ENCODE peak calls at places on chromosomes 3 and 15, in four cellular contexts. One of them, this sample, is unnamed.

GRCh38 chr15:62250176-62250575 is 85.1 kb upstream of the C2CD4B start:
- DNase-seq in uterus: no peak
- DNase-seq in astrocyte: no peak
- DNase-seq in pancreas: no peak
- DNase-seq in this sample: no peak

GRCh38 chr3:12193485-12194165 is 34.9 kb upstream of the TIMP4 start:
- DNase-seq in uterus: peak; percentile 61
- DNase-seq in pancreas: no peak
- DNase-seq in astrocyte: peak; percentile 99
- DNase-seq in this sample: peak; percentile 94

GRCh38 chr3:79086514-79086913 is 681.3 kb downstream of the ROBO1 start:
- DNase-seq in uterus: no peak
- DNase-seq in astrocyte: peak; percentile 25
- DNase-seq in pancreas: peak; percentile 38
- DNase-seq in this sample: peak; percentile 70

GRCh38 chr15:81297147-81297572 is 26.8 kb downstream of the STARD5 start:
- DNase-seq in astrocyte: peak; percentile 59
- DNase-seq in pancreas: no peak
- DNase-seq in uterus: no peak
- DNase-seq in this sample: peak; percentile 96

GRCh38 chr3:58604031-58604430 is 26.8 kb upstream of the FAM107A start:
- DNase-seq in pancreas: no peak
- DNase-seq in astrocyte: no peak
- DNase-seq in uterus: no peak
- DNase-seq in this sample: peak; percentile 24

GRCh38 chr3:119308355-119308754 is 14.2 kb downstream of the ARHGAP31 start:
- DNase-seq in pancreas: no peak
- DNase-seq in uterus: no peak
- DNase-seq in astrocyte: peak; percentile 53
- DNase-seq in this sample: no peak

GRCh38 chr3:50303038-50303815 is at the start of gene HYAL1:
- DNase-seq in uterus: peak; percentile 79
- DNase-seq in pancreas: peak; percentile 73
- DNase-seq in astrocyte: no peak
- DNase-seq in this sample: peak; percentile 41

GRCh38 chr15:95932676-95933075 is 397.8 kb upstream of the NR2F2 start:
- DNase-seq in astrocyte: peak; percentile 87
- DNase-seq in uterus: no peak
- DNase-seq in pancreas: no peak
- DNase-seq in this sample: no peak

GRCh38 chr3:108031893-108032292 is 58.9 kb downstream of the CD47 start:
- DNase-seq in astrocyte: no peak
- DNase-seq in uterus: no peak
- DNase-seq in pancreas: no peak
- DNase-seq in this sample: peak; percentile 65

GRCh38 chr3:197466586-197467399 is 89.0 kb downstream of the BDH1 start:
- DNase-seq in pancreas: no peak
- DNase-seq in astrocyte: peak; percentile 75
- DNase-seq in uterus: no peak
- DNase-seq in this sample: peak; percentile 59

GRCh38 chr15:64249842-64250575 is 87.2 kb upstream of the PPIB start:
- DNase-seq in pancreas: no peak
- DNase-seq in astrocyte: peak; percentile 26
- DNase-seq in uterus: no peak
- DNase-seq in this sample: peak; percentile 59

GRCh38 chr3:107767897-107768605 is 245.3 kb downstream of the BBX start:
- DNase-seq in astrocyte: no peak
- DNase-seq in pancreas: no peak
- DNase-seq in uterus: no peak
- DNase-seq in this sample: no peak

GRCh38 chr3:169836058-169836941 is 23.6 kb upstream of the LRRC34 start:
- DNase-seq in uterus: no peak
- DNase-seq in pancreas: no peak
- DNase-seq in astrocyte: no peak
- DNase-seq in this sample: no peak

GRCh38 chr3:72185549-72186484 is 400.9 kb upstream of the PROK2 start:
- DNase-seq in uterus: no peak
- DNase-seq in astrocyte: peak; percentile 88
- DNase-seq in pancreas: no peak
- DNase-seq in this sample: peak; percentile 78

GRCh38 chr15:85500729-85501128 is 120.3 kb downstream of the AKAP13 start:
- DNase-seq in astrocyte: no peak
- DNase-seq in pancreas: no peak
- DNase-seq in uterus: peak; percentile 58
- DNase-seq in this sample: no peak

GRCh38 chr3:135753506-135753905 is 212.0 kb upstream of the PPP2R3A start:
- DNase-seq in uterus: no peak
- DNase-seq in astrocyte: no peak
- DNase-seq in pancreas: no peak
- DNase-seq in this sample: no peak

GRCh38 chr15:87704276-87704675 is 552.3 kb downstream of the NTRK3 start:
- DNase-seq in astrocyte: no peak
- DNase-seq in uterus: no peak
- DNase-seq in pancreas: no peak
- DNase-seq in this sample: no peak

GRCh38 chr3:105691633-105692032 is 177.2 kb downstream of the CBLB start:
- DNase-seq in pancreas: no peak
- DNase-seq in astrocyte: no peak
- DNase-seq in uterus: no peak
- DNase-seq in this sample: peak; percentile 3

GRCh38 chr15:83720466-83720865 is 66.5 kb downstream of the ADAMTSL3 start:
- DNase-seq in astrocyte: peak; percentile 8
- DNase-seq in pancreas: no peak
- DNase-seq in uterus: no peak
- DNase-seq in this sample: no peak

GRCh38 chr15:38896652-38897051 is 332.0 kb upstream of the RASGRP1 start:
- DNase-seq in astrocyte: peak; percentile 46
- DNase-seq in uterus: no peak
- DNase-seq in pancreas: no peak
- DNase-seq in this sample: no peak

GRCh38 chr3:33355611-33356010 is 78.4 kb downstream of the FBXL2 start:
- DNase-seq in pancreas: peak; percentile 34
- DNase-seq in uterus: no peak
- DNase-seq in astrocyte: peak; percentile 72
- DNase-seq in this sample: peak; percentile 72

DNA sequence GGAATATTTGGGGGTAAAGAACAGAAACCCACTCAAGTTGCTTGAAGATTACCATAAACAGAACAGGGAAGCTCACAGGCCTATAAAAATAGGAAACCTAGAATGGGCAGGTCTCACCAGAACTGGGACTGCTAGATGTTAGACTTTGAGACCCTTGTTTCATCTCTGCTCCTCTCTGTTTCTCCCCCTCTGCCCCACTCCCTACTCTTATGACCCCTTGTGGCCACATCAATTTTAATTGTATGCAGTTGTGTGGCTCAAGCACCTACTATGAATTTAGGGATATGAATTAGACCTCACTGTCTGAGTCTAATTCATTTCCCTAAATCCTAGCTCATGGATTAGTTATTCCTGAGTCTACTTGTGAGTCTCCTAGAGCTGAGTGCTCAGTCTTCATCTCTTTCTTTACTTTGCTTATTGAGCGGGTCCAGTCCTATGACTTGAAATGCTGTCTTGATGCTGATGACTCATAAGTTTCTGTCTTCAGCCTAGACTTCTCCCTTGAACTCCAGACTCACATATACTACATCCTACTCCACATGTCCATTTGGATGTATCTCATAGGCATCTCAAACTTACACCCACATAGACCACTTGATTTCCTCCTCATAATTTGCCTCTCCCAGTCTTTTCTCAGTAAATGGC is 78.7 kb downstream of the ITPR1 start:
- DNase-seq in astrocyte: no peak
- DNase-seq in uterus: no peak
- DNase-seq in pancreas: no peak
- DNase-seq in this sample: peak; percentile 46
- TF ChIP-seq CTCF in astrocyte: no peak
- TF ChIP-seq CTCF in uterus: no peak
- TF ChIP-seq CTCF in pancreas: no peak
- TF ChIP-seq CTCF in this sample: no peak

DNA sequence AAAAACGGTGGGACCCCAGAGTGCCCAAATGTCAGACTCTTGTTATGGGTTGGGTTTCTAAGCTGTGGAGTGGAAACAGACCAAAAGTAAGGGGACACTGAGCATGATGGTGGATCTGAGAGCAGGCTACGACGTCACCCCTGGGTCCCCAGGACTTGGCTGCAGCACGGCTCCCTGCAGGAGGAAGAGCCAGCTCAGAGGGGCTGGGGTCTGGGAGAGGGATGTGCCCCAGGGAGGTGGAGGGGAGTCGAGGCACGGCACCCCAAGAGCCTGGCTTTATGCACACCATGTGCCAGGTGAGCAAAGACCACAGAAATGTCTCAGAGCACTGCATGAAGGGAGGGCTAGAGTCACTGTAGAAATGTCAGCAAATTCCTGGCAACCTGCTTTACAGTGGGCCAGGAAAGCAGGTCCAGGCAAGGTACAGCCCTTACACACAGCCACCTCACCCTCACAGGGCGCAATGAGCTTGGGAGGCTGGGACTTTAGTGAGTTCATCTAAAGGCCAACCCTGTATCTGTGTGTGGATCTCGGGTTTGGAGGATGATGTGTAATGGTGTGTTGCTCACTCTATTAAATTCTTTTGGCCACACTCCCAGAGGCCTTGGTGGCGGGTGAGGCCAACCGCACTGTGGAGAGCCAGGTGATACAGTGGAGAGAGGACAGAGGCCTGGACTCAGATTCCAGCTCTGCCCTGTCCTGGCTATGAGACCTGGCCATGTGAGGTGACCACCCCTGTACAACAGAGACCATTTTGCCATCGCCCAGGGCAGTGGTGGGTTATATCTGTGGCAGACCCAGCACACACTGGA is 14.1 kb downstream of the CTSH start:
- DNase-seq in astrocyte: peak; percentile 95
- DNase-seq in uterus: no peak
- DNase-seq in pancreas: no peak
- DNase-seq in this sample: peak; percentile 99
- H3K4me3 ChIP-seq in astrocyte: no peak overlapping the region
- H3K4me3 ChIP-seq in uterus: no peak overlapping the region
- H3K4me3 ChIP-seq in pancreas: no peak overlapping the region
- H3K4me3 ChIP-seq in this sample: no peak overlapping the region

DNA sequence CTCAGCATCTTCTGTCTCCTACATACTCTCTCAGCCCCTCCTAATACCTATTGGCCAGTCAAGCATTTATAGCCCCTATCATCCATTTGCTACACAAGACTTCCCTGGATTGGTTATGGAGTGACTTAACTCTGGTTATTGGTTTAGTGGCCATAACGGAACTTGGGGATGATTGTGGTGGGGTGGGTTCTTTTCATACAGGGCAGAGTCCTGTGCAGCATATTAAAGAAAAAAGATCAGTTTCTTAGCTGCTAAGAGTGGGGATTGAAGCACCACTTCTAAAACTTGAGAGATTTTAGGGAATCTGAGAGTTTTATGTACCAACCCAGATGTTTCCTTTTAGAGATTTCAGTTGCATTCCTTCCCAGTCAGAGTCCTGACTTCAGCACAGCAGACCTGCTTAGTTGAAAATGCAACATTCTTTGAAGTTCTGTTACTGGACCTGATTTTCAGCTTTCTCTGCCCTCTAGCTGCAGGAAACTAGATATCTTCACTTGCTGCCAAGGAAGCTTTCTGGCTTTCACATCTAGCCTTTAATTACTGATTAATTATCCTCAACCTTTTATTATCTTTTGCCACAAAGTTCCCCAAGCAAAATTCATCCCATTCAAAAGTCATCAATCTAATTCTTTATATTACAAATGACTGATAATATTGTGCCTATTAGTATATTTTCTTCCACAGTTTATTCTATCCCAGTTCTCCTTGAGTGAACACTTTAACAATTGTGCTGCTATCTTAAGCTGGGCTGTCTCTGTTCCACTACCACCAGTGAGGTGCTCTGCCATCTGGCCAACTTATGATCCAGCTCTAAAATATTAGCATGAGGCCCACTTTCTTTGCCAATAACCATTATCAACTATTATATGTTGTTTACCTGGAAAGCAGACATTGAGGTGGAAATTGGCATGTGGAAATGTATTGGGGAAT is 906.0 kb upstream of the ALCAM start:
- DNase-seq in pancreas: no peak
- DNase-seq in astrocyte: peak; percentile 62
- DNase-seq in uterus: no peak
- DNase-seq in this sample: peak; percentile 51
- TF ChIP-seq CTCF in pancreas: no peak
- TF ChIP-seq CTCF in astrocyte: peak; percentile 44
- TF ChIP-seq CTCF in uterus: peak; percentile 32
- TF ChIP-seq CTCF in this sample: peak; percentile 65

DNA sequence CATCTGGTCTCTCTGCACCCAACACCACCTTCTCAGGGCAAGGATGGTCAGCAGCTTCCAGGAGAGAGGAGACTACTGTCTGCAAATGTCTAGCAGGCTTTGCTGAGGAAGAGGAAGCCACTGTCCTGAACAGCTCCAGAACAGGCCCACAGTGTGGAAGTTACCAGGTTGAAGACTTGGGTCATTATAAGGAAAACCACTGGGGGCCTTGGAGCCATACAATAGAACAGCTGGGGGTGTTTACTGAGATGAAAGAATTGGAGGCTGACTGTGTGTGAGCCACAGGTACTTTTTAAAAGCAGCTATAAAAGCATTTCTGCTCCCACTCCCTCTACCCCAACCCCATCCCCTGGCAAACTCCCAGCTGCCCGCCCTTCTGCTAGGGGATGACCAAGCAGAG is 24.2 kb downstream of the SRGAP3 start:
- DNase-seq in uterus: no peak
- DNase-seq in pancreas: no peak
- DNase-seq in astrocyte: no peak
- DNase-seq in this sample: no peak
- H3K4me3 ChIP-seq in uterus: no peak overlapping the region
- H3K4me3 ChIP-seq in pancreas: no peak overlapping the region
- H3K4me3 ChIP-seq in astrocyte: no peak overlapping the region
- H3K4me3 ChIP-seq in this sample: no peak overlapping the region

GRCh38 chr15:69226028-69226355 is 65.6 kb downstream of the GLCE start:
- DNase-seq in pancreas: no peak
- DNase-seq in astrocyte: no peak
- DNase-seq in uterus: no peak
- DNase-seq in this sample: no peak
- TF ChIP-seq CTCF in pancreas: no peak
- TF ChIP-seq CTCF in astrocyte: no peak
- TF ChIP-seq CTCF in uterus: no peak
- TF ChIP-seq CTCF in this sample: no peak

This sample was measured in epithelial cell of esophagus.